ENCODE peak calls at places on chromosome 9, in six cellular contexts. B is GM23248, Q is A549, U is astrocyte of the hippocampus, S is spleen, G is SW 1271. C is an unnamed sample.

GRCh38 chr9:83219154-83219923 is 156.4 kb upstream of the RASEF start:
- DNase-seq in B (peak), Q (peak), U (peak), S (peak), G (no peak), C (peak)

GRCh38 chr9:17423681-17424011 is 155.2 kb upstream of the SH3GL2 start:
- DNase-seq in B (no peak), Q (no peak), U (no peak), S (no peak), G (no peak), C (no peak)

GRCh38 chr9:125506045-125506444 is 201.0 kb downstream of the MAPKAP1 start:
- DNase-seq in B (no peak), Q (no peak), U (no peak), S (no peak), G (no peak), C (no peak)

GRCh38 chr9:125233678-125234077 is 7.5 kb downstream of the HSPA5 start:
- DNase-seq in B (peak), Q (peak), U (peak), S (no peak), G (peak), C (no peak)

GRCh38 chr9:103661663-103662062 is 432.4 kb upstream of the SMC2 start:
- DNase-seq in B (no peak), Q (no peak), U (no peak), S (no peak), G (no peak), C (no peak)

GRCh38 chr9:37433754-37434435 is 11.4 kb downstream of the GRHPR start:
- DNase-seq in B (no peak), Q (no peak), U (peak), S (no peak), G (no peak), C (no peak)

GRCh38 chr9:118992813-118993747 is 376.2 kb downstream of the BRINP1 start:
- DNase-seq in B (peak), Q (no peak), U (peak), S (no peak), G (no peak), C (no peak)

GRCh38 chr9:134299883-134300282 is 26.4 kb upstream of the RXRA start:
- DNase-seq in B (no peak), Q (no peak), U (no peak), S (peak), G (no peak), C (no peak)

GRCh38 chr9:89407070-89407469 is 88.8 kb downstream of the SECISBP2 start:
- DNase-seq in B (no peak), Q (no peak), U (peak), S (no peak), G (no peak), C (no peak)

C was measured in RWPE2.